ENCODE peak calls at places on chromosomes 3 and 15, in eight cellular contexts. R is foreskin fibroblast; U is CD8-positive, alpha-beta T cell; E is epithelial cell of proximal tubule; W is body of pancreas; I is cardiac fibroblast; H is CD8-positive, alpha-beta memory T cell; T is GM12864. X is an unnamed sample.

GRCh38 chr15:39685999-39686613 is 96.5 kb downstream of the FSIP1 start:
- DNase-seq in R (peak), H (no peak), I (peak), E (no peak), T (no peak), U (peak), W (peak), X (peak)

GRCh38 chr3:187957209-187957981 is 196.6 kb upstream of the LPP start:
- DNase-seq in I (no peak), H (no peak), R (no peak), E (no peak), U (no peak), W (no peak), T (no peak), X (no peak)

GRCh38 chr3:47259114-47259513 is 23.5 kb downstream of the KIF9 start:
- DNase-seq in R (no peak), H (no peak), T (no peak), W (no peak), I (no peak), E (no peak), U (no peak), X (no peak)

GRCh38 chr3:55683666-55684270 is 196.7 kb upstream of the WNT5A start:
- DNase-seq in W (no peak), U (no peak), E (no peak), R (no peak), H (no peak), T (no peak), I (no peak), X (no peak)

GRCh38 chr3:16448691-16449090 is 64.8 kb downstream of the RFTN1 start:
- DNase-seq in U (no peak), H (no peak), T (no peak), I (peak), E (peak), R (peak), W (no peak), X (no peak)

GRCh38 chr3:196645091-196645490 is 5.6 kb downstream of the NRROS start:
- DNase-seq in R (no peak), H (no peak), T (no peak), U (no peak), I (no peak), W (no peak), E (no peak), X (no peak)

GRCh38 chr3:24622138-24622537 is 127.5 kb upstream of the THRB start:
- DNase-seq in T (no peak), U (no peak), R (no peak), I (peak), W (no peak), E (no peak), H (no peak), X (no peak)

GRCh38 chr3:179687967-179688535 is 35.2 kb downstream of the USP13 start:
- DNase-seq in W (no peak), T (no peak), U (no peak), E (no peak), R (no peak), H (no peak), I (no peak), X (no peak)

GRCh38 chr3:115788921-115789470 is 165.7 kb downstream of the GAP43 start:
- DNase-seq in T (no peak), I (peak), E (peak), H (no peak), W (no peak), R (peak), U (no peak), X (no peak)

GRCh38 chr3:16124636-16125035 is 49.8 kb upstream of the GALNT15 start:
- DNase-seq in T (no peak), I (peak), W (no peak), H (no peak), E (no peak), U (no peak), R (peak), X (no peak)

GRCh38 chr3:51141573-51141972 is 243.5 kb upstream of the MANF start:
- DNase-seq in E (no peak), R (no peak), W (no peak), U (no peak), I (no peak), H (no peak), T (no peak), X (no peak)

GRCh38 chr15:93372209-93372910 is 283.3 kb upstream of the RGMA start:
- DNase-seq in I (no peak), U (no peak), R (no peak), T (no peak), W (no peak), H (no peak), E (no peak), X (no peak)

GRCh38 chr3:190575441-190576190 is 61.7 kb downstream of the IL1RAP start:
- DNase-seq in U (no peak), W (no peak), H (no peak), E (no peak), I (no peak), R (no peak), T (no peak), X (no peak)

GRCh38 chr15:64315136-64315661 is 40.8 kb downstream of the CSNK1G1 start:
- DNase-seq in T (no peak), H (no peak), I (no peak), U (no peak), R (no peak), W (no peak), E (no peak), X (no peak)

GRCh38 chr3:101181801-101182200 is 138.6 kb downstream of the IMPG2 start:
- DNase-seq in I (no peak), T (no peak), W (no peak), U (no peak), E (no peak), R (no peak), H (no peak), X (no peak)

GRCh38 chr15:63495343-63495742 is 9.1 kb upstream of the USP3 start:
- DNase-seq in T (no peak), W (no peak), I (no peak), R (no peak), H (no peak), E (no peak), U (no peak), X (no peak)

GRCh38 chr3:109154989-109155388 is 18.5 kb downstream of the C3orf85 start:
- DNase-seq in T (no peak), H (no peak), E (no peak), I (peak), U (no peak), R (no peak), W (no peak), X (no peak)

GRCh38 chr15:100635406-100636071 is 33.1 kb downstream of the ASB7 start:
- DNase-seq in T (no peak), W (no peak), E (no peak), I (no peak), R (no peak), U (no peak), H (no peak), X (no peak)

GRCh38 chr3:184344579-184345350 is 7.4 kb downstream of the FAM131A start:
- DNase-seq in R (no peak), T (no peak), W (no peak), U (no peak), H (no peak), I (no peak), E (no peak), X (no peak)

GRCh38 chr3:123883656-123884257 is 375 bp downstream of the MYLK start:
- DNase-seq in E (no peak), I (peak), W (peak), U (no peak), R (peak), H (no peak), T (no peak), X (no peak)

GRCh38 chr3:69433016-69433937 is 47.4 kb upstream of the FRMD4B start:
- DNase-seq in E (no peak), I (no peak), U (no peak), T (no peak), H (no peak), R (no peak), W (no peak), X (no peak)

GRCh38 chr3:4222574-4222973 is 80.6 kb upstream of the SETMAR start:
- DNase-seq in U (no peak), W (no peak), T (no peak), I (no peak), E (no peak), R (no peak), H (no peak), X (no peak)

GRCh38 chr15:52480990-52481389 is 47.7 kb downstream of the MYO5A start:
- DNase-seq in H (no peak), T (no peak), U (no peak), R (no peak), E (no peak), W (no peak), I (no peak), X (no peak)

GRCh38 chr3:24472358-24472757 is 22.3 kb downstream of the THRB start:
- DNase-seq in T (no peak), I (no peak), U (no peak), E (peak), H (no peak), W (no peak), R (no peak), X (no peak)

GRCh38 chr3:58241321-58242044 is 3.9 kb downstream of the ABHD6 start:
- DNase-seq in R (no peak), I (no peak), T (no peak), U (no peak), E (no peak), W (no peak), H (no peak), X (no peak)

GRCh38 chr15:72852268-72852667 is 68.7 kb upstream of the ADPGK start:
- DNase-seq in E (no peak), R (no peak), T (no peak), W (no peak), H (no peak), U (no peak), I (no peak), X (no peak)

GRCh38 chr3:100075731-100076543 is 38.4 kb downstream of the FILIP1L start:
- DNase-seq in E (no peak), I (no peak), R (no peak), H (no peak), U (no peak), W (no peak), T (no peak), X (no peak)

GRCh38 chr3:150225986-150226385 is 182.1 kb upstream of the TSC22D2 start:
- DNase-seq in I (peak), E (no peak), R (no peak), U (no peak), T (no peak), H (no peak), W (peak), X (no peak)

GRCh38 chr15:91348812-91349500 is 248.9 kb downstream of the SV2B start:
- DNase-seq in H (peak), E (peak), R (no peak), W (no peak), U (peak), T (no peak), I (peak), X (no peak)

GRCh38 chr3:160780246-160780645 is 24.2 kb downstream of the PPM1L start:
- DNase-seq in T (no peak), I (no peak), E (no peak), H (no peak), R (no peak), U (no peak), W (no peak), X (no peak)

GRCh38 chr3:193865339-193865738 is 270.6 kb upstream of the HES1 start:
- DNase-seq in I (no peak), H (no peak), T (peak), E (no peak), W (no peak), R (no peak), U (no peak), X (no peak)

GRCh38 chr3:39962566-39962965 is 153.2 kb downstream of the MYRIP start:
- DNase-seq in E (no peak), H (no peak), W (no peak), R (peak), I (peak), T (no peak), U (no peak), X (no peak)

GRCh38 chr3:138434276-138434874 is at the start of gene ESYT3:
- DNase-seq in R (peak), U (peak), I (peak), H (no peak), T (no peak), W (peak), E (no peak), X (peak)
- H3K4me3 ChIP-seq in R (peak), U (peak), I (peak), H (peak), T (no peak), W (peak), E (peak), X (peak)

DNA sequence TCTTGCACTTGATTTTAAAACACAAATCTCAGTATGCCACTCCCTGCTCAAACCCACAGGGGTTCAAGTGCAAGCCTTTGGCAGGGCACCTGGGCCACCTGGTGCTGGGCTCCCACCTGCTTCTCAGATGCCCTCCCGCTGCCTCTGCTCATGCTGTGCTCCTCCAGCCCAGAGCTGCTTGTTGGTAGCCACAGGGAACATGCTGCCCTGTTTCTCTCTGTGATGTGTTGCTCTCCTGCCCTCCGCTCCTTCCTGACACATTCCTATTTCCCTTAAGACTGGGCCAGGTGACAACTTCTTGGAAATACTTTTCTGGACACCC is 27.1 kb upstream of the KY start:
- DNase-seq in E (no peak), T (no peak), W (no peak), H (no peak), I (no peak), R (no peak), U (no peak), X (no peak)
- H3K4me3 ChIP-seq in E (no peak), T (no peak), W (no peak), H (no peak), I (no peak), R (no peak), U (no peak), X (no peak)

GRCh38 chr3:130850846-130851245 is 43.0 kb upstream of the ATP2C1 start:
- DNase-seq in E (no peak), I (peak), H (no peak), T (no peak), R (no peak), W (no peak), U (no peak), X (peak)
- H3K4me3 ChIP-seq in E (no peak), I (no peak), H (no peak), T (peak), R (no peak), W (no peak), U (no peak), X (peak)

GRCh38 chr3:54122046-54122801 is at the start of gene CACNA2D3:
- DNase-seq in E (no peak), W (no peak), H (no peak), T (no peak), I (no peak), R (peak), U (no peak), X (no peak)
- H3K4me3 ChIP-seq in E (peak), W (peak), H (no peak), T (no peak), I (peak), R (peak), U (no peak), X (no peak)

DNA sequence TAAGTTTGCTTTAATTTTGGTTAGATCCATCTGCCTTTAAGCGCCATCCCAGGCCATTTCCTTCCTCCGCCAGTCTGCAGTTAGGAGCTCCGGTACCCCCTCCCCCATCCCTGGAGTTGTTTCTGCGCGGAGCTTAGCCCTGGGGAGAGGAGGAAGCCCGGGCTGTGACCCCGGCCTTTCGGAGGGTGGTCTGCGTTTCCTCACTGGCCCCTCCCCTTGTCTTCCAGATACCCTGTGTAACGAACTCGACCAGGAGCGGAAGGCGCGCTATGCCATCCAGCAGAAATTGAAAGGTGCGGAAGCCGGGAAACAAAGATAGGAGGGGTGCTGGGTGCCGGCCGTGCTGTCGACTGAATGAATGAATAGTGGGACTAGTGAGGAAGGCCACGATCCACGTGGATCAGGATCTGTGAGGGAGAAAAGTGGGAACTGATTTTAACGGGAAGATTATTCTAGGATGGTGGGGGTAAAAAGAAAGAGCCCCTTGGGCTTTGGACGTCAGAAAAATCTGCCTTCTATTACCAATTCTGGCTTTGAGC is 6.8 kb downstream of the RNU6-1 start:
- DNase-seq in W (no peak), U (no peak), R (no peak), H (no peak), I (no peak), E (no peak), T (no peak), X (no peak)
- H3K4me3 ChIP-seq in W (no peak), U (peak), R (no peak), H (no peak), I (no peak), E (peak), T (no peak), X (no peak)